ENCODE peak calls at places on chromosomes 6 and 20, in four cellular contexts. G is EL, O is posterior vena cava, A is occipital lobe. V is an unnamed sample.

GRCh38 chr20:24656391-24656790 is 187.0 kb downstream of the SYNDIG1 start:
- DNase-seq in O (peak), G (no peak), A (no peak), V (no peak)

GRCh38 chr6:18506387-18507017 is 119.4 kb downstream of the RNF144B start:
- DNase-seq in G (peak), O (no peak), A (no peak), V (no peak)

GRCh38 chr6:13272131-13273046 is 55.9 kb downstream of the TBC1D7 start:
- DNase-seq in O (peak), A (no peak), G (no peak), V (no peak)

GRCh38 chr6:159203304-159204005 is 34.3 kb downstream of the FNDC1 start:
- DNase-seq in A (no peak), O (no peak), G (peak), V (no peak)

GRCh38 chr6:108598316-108598863 is 37.7 kb downstream of the FOXO3 start:
- DNase-seq in O (no peak), G (peak), A (no peak), V (no peak)

GRCh38 chr6:8108031-8108660 is 5.8 kb upstream of the EEF1E1 start:
- DNase-seq in A (no peak), O (no peak), G (peak), V (no peak)

GRCh38 chr20:61639200-61639599 is 387.1 kb downstream of the CDH4 start:
- DNase-seq in O (no peak), A (no peak), G (peak), V (no peak)

GRCh38 chr20:43442310-43442880 is 15.3 kb upstream of the SRSF6 start:
- DNase-seq in G (peak), O (no peak), A (no peak), V (no peak)

GRCh38 chr6:31614674-31615578 is at the start of gene AIF1:
- DNase-seq in A (no peak), O (no peak), G (no peak), V (no peak)

GRCh38 chr6:20575691-20576451 is 41.6 kb downstream of the CDKAL1 start:
- DNase-seq in G (no peak), O (no peak), A (no peak), V (no peak)

GRCh38 chr20:50188879-50189680 is 1.6 kb upstream of the CEBPB start:
- DNase-seq in A (no peak), O (no peak), G (no peak), V (no peak)

GRCh38 chr20:59830107-59831023 is 103.1 kb downstream of the SYCP2 start:
- DNase-seq in O (peak), G (no peak), A (no peak), V (no peak)

GRCh38 chr20:33074675-33075074 is 4.8 kb upstream of the BPIFB4 start:
- DNase-seq in A (no peak), O (no peak), G (no peak), V (no peak)

GRCh38 chr6:45591816-45592359 is 214.2 kb upstream of the SUPT3H start:
- DNase-seq in O (no peak), A (no peak), G (no peak), V (no peak)

GRCh38 chr20:34712525-34713192 is 8.5 kb downstream of the TP53INP2 start:
- DNase-seq in G (no peak), O (no peak), A (no peak), V (no peak)

GRCh38 chr6:131062245-131063027 is 609 bp downstream of the EPB41L2 start:
- DNase-seq in G (peak), O (no peak), A (peak), V (peak)

GRCh38 chr20:52037370-52037769 is 154.2 kb downstream of the ZFP64 start:
- DNase-seq in A (no peak), G (no peak), O (no peak), V (no peak)

GRCh38 chr20:38144608-38145093 is 20.4 kb downstream of the TGM2 start:
- DNase-seq in A (no peak), O (no peak), G (no peak), V (no peak)

GRCh38 chr6:26234421-26235239 is 130.4 kb upstream of the BTN3A2 start:
- DNase-seq in G (peak), A (no peak), O (no peak), V (peak)

GRCh38 chr6:98827295-98828159 is 6.8 kb upstream of the POU3F2 start:
- DNase-seq in G (no peak), O (no peak), A (peak), V (no peak)

GRCh38 chr20:37903317-37904007 is 535 bp downstream of the VSTM2L start:
- DNase-seq in A (no peak), G (no peak), O (no peak), V (no peak)

GRCh38 chr6:69917834-69918233 is 51.5 kb downstream of the COL19A1 start:
- DNase-seq in O (peak), A (no peak), G (peak), V (no peak)

GRCh38 chr6:28541996-28542395 is 16.3 kb downstream of the GPX5 start:
- DNase-seq in G (no peak), A (no peak), O (no peak), V (no peak)

GRCh38 chr6:150898390-150899170 is 33.1 kb downstream of the MTHFD1L start:
- DNase-seq in O (peak), G (peak), A (no peak), V (no peak)

GRCh38 chr6:3455121-3455489 is 1.7 kb downstream of the SLC22A23 start:
- DNase-seq in G (no peak), A (peak), O (no peak), V (peak)

GRCh38 chr6:3209114-3210023 is 18.1 kb downstream of the TUBB2B start:
- DNase-seq in G (peak), O (peak), A (peak), V (no peak)

GRCh38 chr20:38216201-38216600 is 44.3 kb downstream of the KIAA1755 start:
- DNase-seq in G (no peak), A (no peak), O (peak), V (no peak)

GRCh38 chr6:20377623-20378265 is 23.9 kb upstream of the E2F3 start:
- DNase-seq in G (peak), O (no peak), A (no peak), V (no peak)

GRCh38 chr20:3162080-3162611 is 2.5 kb upstream of the FASTKD5 start:
- DNase-seq in O (no peak), A (no peak), G (no peak), V (no peak)

GRCh38 chr6:160041608-160042007 is 72.7 kb downstream of the IGF2R start:
- DNase-seq in A (peak), O (peak), G (peak), V (no peak)

GRCh38 chr20:10671221-10671849 is 2.5 kb downstream of the JAG1 start:
- DNase-seq in O (peak), G (peak), A (peak), V (no peak)

GRCh38 chr20:62179162-62179504 is 3.7 kb upstream of the MTG2 start:
- DNase-seq in A (no peak), O (no peak), G (no peak), V (no peak)